ENCODE peak calls at places on chromosomes 1 and 21, in seven cellular contexts. N is Panc1, I is stomach, R is heart left ventricle, X is body of pancreas, C is ovary, H is Karpas-422. A is an unnamed sample.

GRCh38 chr1:110347182-110347893 is 8.2 kb downstream of the RBM15 start:
- DNase-seq in N (no peak), I (no peak), R (no peak), X (no peak), C (no peak), H (peak; percentile 54), A (no peak)

GRCh38 chr21:43953028-43953427 is 59.1 kb upstream of the TRAPPC10 start:
- DNase-seq in N (no peak), I (no peak), R (no peak), X (no peak), C (no peak), H (no peak), A (no peak)

GRCh38 chr1:168136709-168137514 is at the start of gene GPR161:
- DNase-seq in N (no peak), I (peak; percentile 48), R (peak; percentile 78), X (peak; percentile 71), C (peak; percentile 71), H (peak; percentile 71), A (no peak)

GRCh38 chr1:30172757-30173156 is 550.6 kb downstream of the MATN1 start:
- DNase-seq in N (no peak), I (no peak), R (no peak), X (no peak), C (no peak), H (no peak), A (no peak)

GRCh38 chr1:117655220-117655577 is 49.4 kb downstream of the TENT5C start:
- DNase-seq in N (peak; percentile 27), I (peak; percentile 75), R (no peak), X (peak; percentile 80), C (no peak), H (no peak), A (no peak)

GRCh38 chr1:27005166-27005530 is 7.5 kb downstream of the TENT5B start:
- DNase-seq in N (no peak), I (no peak), R (no peak), X (no peak), C (no peak), H (no peak), A (no peak)

GRCh38 chr1:220327106-220327505 is 54.9 kb upstream of the RAB3GAP2 start:
- DNase-seq in N (no peak), I (no peak), R (no peak), X (no peak), C (no peak), H (no peak), A (no peak)

GRCh38 chr1:15949453-15950245 is 26.3 kb downstream of the ZBTB17 start:
- DNase-seq in N (no peak), I (peak; percentile 77), R (peak; percentile 88), X (peak; percentile 89), C (peak; percentile 99), H (peak; percentile 73), A (no peak)

GRCh38 chr1:113192242-113192641 is 119.2 kb downstream of the LRIG2 start:
- DNase-seq in N (no peak), I (no peak), R (no peak), X (no peak), C (no peak), H (peak; percentile 44), A (no peak)

GRCh38 chr1:15249032-15249601 is 2.1 kb downstream of the FHAD1 start:
- DNase-seq in N (no peak), I (no peak), R (no peak), X (no peak), C (no peak), H (no peak), A (no peak)

GRCh38 chr1:117664314-117664713 is 58.5 kb downstream of the TENT5C start:
- DNase-seq in N (no peak), I (no peak), R (no peak), X (no peak), C (no peak), H (no peak), A (no peak)

GRCh38 chr1:228647523-228648444 is 87.5 kb upstream of the RHOU start:
- DNase-seq in N (peak; percentile 76), I (peak; percentile 34), R (peak; percentile 67), X (peak; percentile 36), C (peak; percentile 70), H (peak; percentile 24), A (peak; percentile 35)

GRCh38 chr21:28283652-28284490 is 708.8 kb downstream of the LTN1 start:
- DNase-seq in N (no peak), I (no peak), R (no peak), X (no peak), C (no peak), H (no peak), A (no peak)

GRCh38 chr1:167489581-167490340 is 28.6 kb downstream of the CD247 start:
- DNase-seq in N (no peak), I (no peak), R (no peak), X (no peak), C (no peak), H (no peak), A (no peak)

GRCh38 chr1:71667224-71667623 is 586.4 kb upstream of the ZRANB2 start:
- DNase-seq in N (no peak), I (no peak), R (no peak), X (no peak), C (no peak), H (no peak), A (no peak)

GRCh38 chr1:63730211-63730610 is 43.6 kb upstream of the ROR1 start:
- DNase-seq in N (no peak), I (no peak), R (no peak), X (no peak), C (no peak), H (no peak), A (no peak)

GRCh38 chr21:45085700-45086099 is 11.3 kb downstream of the ADARB1 start:
- DNase-seq in N (no peak), I (no peak), R (no peak), X (no peak), C (no peak), H (no peak), A (no peak)

GRCh38 chr1:103218369-103218768 is 110.0 kb upstream of the COL11A1 start:
- DNase-seq in N (no peak), I (no peak), R (no peak), X (no peak), C (no peak), H (no peak), A (no peak)

GRCh38 chr1:243346481-243346880 is 90.6 kb downstream of the SDCCAG8 start:
- DNase-seq in N (no peak), I (no peak), R (no peak), X (no peak), C (no peak), H (no peak), A (no peak)

GRCh38 chr1:73537400-73537799 is 660.6 kb downstream of the LRRIQ3 start:
- DNase-seq in N (no peak), I (no peak), R (no peak), X (no peak), C (no peak), H (no peak), A (no peak)

GRCh38 chr1:26069941-26070807 is 2.7 kb upstream of the TRIM63 start:
- DNase-seq in N (no peak), I (no peak), R (no peak), X (no peak), C (no peak), H (no peak), A (no peak)

GRCh38 chr1:179637211-179637860 is 45.7 kb downstream of the TDRD5 start:
- DNase-seq in N (no peak), I (no peak), R (no peak), X (no peak), C (no peak), H (no peak), A (no peak)

GRCh38 chr1:94906382-94906781 is 20.5 kb downstream of the CNN3 start:
- DNase-seq in N (no peak), I (no peak), R (no peak), X (no peak), C (no peak), H (no peak), A (no peak)

GRCh38 chr1:94908190-94908589 is 18.7 kb downstream of the CNN3 start:
- DNase-seq in N (no peak), I (no peak), R (no peak), X (no peak), C (no peak), H (no peak), A (no peak)

GRCh38 chr1:94907161-94907560 is 19.7 kb downstream of the CNN3 start:
- DNase-seq in N (no peak), I (no peak), R (no peak), X (no peak), C (no peak), H (no peak), A (peak; percentile 61)

GRCh38 chr1:94909486-94909885 is 17.4 kb downstream of the CNN3 start:
- DNase-seq in N (no peak), I (no peak), R (no peak), X (no peak), C (no peak), H (no peak), A (no peak)

GRCh38 chr1:94908965-94909364 is 17.9 kb downstream of the CNN3 start:
- DNase-seq in N (no peak), I (no peak), R (no peak), X (no peak), C (no peak), H (no peak), A (no peak)
- H3K27ac ChIP-seq in N (no peak overlapping the region), I (no peak overlapping the region), R (no peak overlapping the region), X (no peak overlapping the region), C (no peak overlapping the region), H (no peak overlapping the region), A (no peak overlapping the region)

GRCh38 chr1:211908951-211909350 is 78.4 kb upstream of the LPGAT1 start:
- DNase-seq in N (no peak), I (no peak), R (no peak), X (no peak), C (no peak), H (no peak), A (no peak)
- H3K27ac ChIP-seq in N (no peak overlapping the region), I (no peak overlapping the region), R (no peak overlapping the region), X (no peak overlapping the region), C (no peak overlapping the region), H (no peak overlapping the region), A (no peak overlapping the region)

GRCh38 chr21:37368536-37369279 is 2.1 kb downstream of the DYRK1A start:
- DNase-seq in N (no peak), I (no peak), R (no peak), X (no peak), C (no peak), H (peak; percentile 49), A (no peak)

GRCh38 chr21:37367758-37368535 is 1.4 kb downstream of the DYRK1A start:
- DNase-seq in N (no peak), I (peak; percentile 44), R (peak; percentile 82), X (peak; percentile 40), C (peak; percentile 37), H (peak; percentile 69), A (no peak)

GRCh38 chr21:37366488-37367300 is at the start of gene DYRK1A:
- DNase-seq in N (peak; percentile 90), I (peak; percentile 97), R (peak; percentile 98), X (peak; percentile 98), C (peak; percentile 99), H (peak; percentile 100), A (peak; percentile 93)

GRCh38 chr21:37365657-37366487 is 701 bp upstream of the DYRK1A start:
- DNase-seq in N (no peak), I (peak; percentile 77), R (peak; percentile 84), X (peak; percentile 77), C (peak; percentile 67), H (peak; percentile 76), A (no peak)

GRCh38 chr21:37367301-37367757 is 756 bp downstream of the DYRK1A start:
- DNase-seq in N (no peak), I (peak; percentile 27), R (peak; percentile 62), X (peak; percentile 47), C (no peak), H (no peak), A (no peak)
- H3K27ac ChIP-seq in N (no peak overlapping the region), I (peak overlapping the region; percentile 99), R (peak overlapping the region; percentile 98), X (peak overlapping the region; percentile 100), C (peak overlapping the region; percentile 99), H (peak overlapping the region; percentile 82), A (peak overlapping the region; percentile 99)

GRCh38 chr1:39453603-39454002 is 37.8 kb upstream of the BMP8A start:
- DNase-seq in N (no peak), I (peak; percentile 57), R (peak; percentile 60), X (peak; percentile 33), C (peak; percentile 91), H (no peak), A (no peak)
- H3K27ac ChIP-seq in N (no peak overlapping the region), I (no peak overlapping the region), R (no peak overlapping the region), X (no peak overlapping the region), C (no peak overlapping the region), H (no peak overlapping the region), A (no peak overlapping the region)